ENCODE peak calls at places on chromosomes 13 and 19, in ten cellular contexts. D is cardiac septum; O is stimulated activated CD8-positive, alpha-beta memory T cell treated with anti-CD3 and anti-CD28 coated beads, Interleukin-15, amount 100 ng/mL, for 1 hour; Y is uterus; K is neural crest cell; I is foreskin fibroblast; W is LoVo; U is activated T-cell treated with anti-CD3 and anti-CD28 coated beads for 1 hour; E is NCI-H748 treated with DMSO at 0.1 percent for 48 hours; Q is astrocyte of the hippocampus. C is an unnamed sample.

GRCh38 chr19:28509079-28509895 is 703.7 kb downstream of the UQCRFS1 start:
- DNase-seq in D (no peak), O (no peak), Y (no peak), K (no peak), I (no peak), W (no peak), U (no peak), E (no peak), Q (no peak), C (no peak)

GRCh38 chr13:68692049-68692448 is 1415.6 kb upstream of the ATXN8OS start:
- DNase-seq in D (no peak), O (no peak), Y (no peak), K (no peak), I (no peak), W (no peak), U (no peak), E (no peak), Q (no peak), C (no peak)

GRCh38 chr13:19782049-19782726 is 557 bp downstream of the PSPC1 start:
- DNase-seq in D (peak; percentile 78), O (no peak), Y (peak; percentile 41), K (peak; percentile 29), I (peak; percentile 34), W (peak; percentile 11), U (peak; percentile 33), E (peak; percentile 74), Q (peak; percentile 76), C (peak; percentile 61)

GRCh38 chr13:35720690-35721554 is 244.4 kb upstream of the MAB21L1 start:
- DNase-seq in D (no peak), O (no peak), Y (peak; percentile 64), K (peak; percentile 76), I (no peak), W (peak; percentile 28), U (peak; percentile 12), E (peak; percentile 44), Q (peak; percentile 72), C (peak; percentile 86)

GRCh38 chr19:6564393-6564792 is 26.6 kb downstream of the CD70 start:
- DNase-seq in D (no peak), O (no peak), Y (no peak), K (no peak), I (no peak), W (no peak), U (no peak), E (no peak), Q (peak; percentile 29), C (no peak)

GRCh38 chr13:112839347-112840105 is 129.5 kb upstream of the MCF2L start:
- DNase-seq in D (peak; percentile 24), O (no peak), Y (no peak), K (no peak), I (peak; percentile 44), W (no peak), U (no peak), E (no peak), Q (peak; percentile 30), C (no peak)

GRCh38 chr19:44925114-44925891 is 10.9 kb downstream of the APOC1 start:
- DNase-seq in D (no peak), O (no peak), Y (peak; percentile 49), K (no peak), I (peak; percentile 82), W (no peak), U (no peak), E (no peak), Q (peak; percentile 19), C (no peak)

GRCh38 chr13:77176350-77176749 is 149.4 kb upstream of the FBXL3 start:
- DNase-seq in D (no peak), O (no peak), Y (no peak), K (no peak), I (peak; percentile 8), W (no peak), U (no peak), E (no peak), Q (peak; percentile 54), C (no peak)

GRCh38 chr19:12773571-12773970 is 1.8 kb downstream of the HOOK2 start:
- DNase-seq in D (no peak), O (no peak), Y (no peak), K (no peak), I (no peak), W (no peak), U (no peak), E (no peak), Q (peak; percentile 47), C (no peak)

GRCh38 chr13:29935309-29935981 is 85.0 kb upstream of the UBL3 start:
- DNase-seq in D (no peak), O (peak; percentile 37), Y (no peak), K (no peak), I (no peak), W (no peak), U (peak; percentile 56), E (peak; percentile 23), Q (no peak), C (no peak)

GRCh38 chr13:113646921-113647340 is 11.1 kb downstream of the ATP4B start:
- DNase-seq in D (peak; percentile 46), O (no peak), Y (peak; percentile 9), K (no peak), I (no peak), W (no peak), U (no peak), E (no peak), Q (no peak), C (no peak)

GRCh38 chr13:72696590-72696989 is 30.8 kb downstream of the MZT1 start:
- DNase-seq in D (no peak), O (no peak), Y (no peak), K (no peak), I (no peak), W (no peak), U (no peak), E (peak; percentile 8), Q (peak; percentile 34), C (no peak)

GRCh38 chr13:24119593-24120508 is 40.7 kb upstream of the SPATA13 start:
- DNase-seq in D (no peak), O (no peak), Y (no peak), K (no peak), I (no peak), W (no peak), U (no peak), E (no peak), Q (peak; percentile 59), C (no peak)

GRCh38 chr19:32543107-32543900 is 37.7 kb upstream of the PDCD5 start:
- DNase-seq in D (no peak), O (no peak), Y (no peak), K (no peak), I (peak; percentile 23), W (peak; percentile 4), U (no peak), E (no peak), Q (peak; percentile 71), C (no peak)

GRCh38 chr19:632228-633067 is 889 bp downstream of the POLRMT start:
- DNase-seq in D (no peak), O (no peak), Y (no peak), K (peak; percentile 52), I (peak; percentile 36), W (peak; percentile 54), U (no peak), E (no peak), Q (peak; percentile 71), C (peak; percentile 79)

GRCh38 chr13:30832377-30832776 is 73.7 kb upstream of the MEDAG start:
- DNase-seq in D (no peak), O (no peak), Y (no peak), K (no peak), I (no peak), W (no peak), U (no peak), E (no peak), Q (no peak), C (no peak)

GRCh38 chr13:99805361-99805760 is 166.2 kb downstream of the ZIC5 start:
- DNase-seq in D (no peak), O (no peak), Y (no peak), K (no peak), I (no peak), W (no peak), U (no peak), E (no peak), Q (no peak), C (peak; percentile 68)

GRCh38 chr13:91618315-91618714 is 219.9 kb downstream of the GPC5 start:
- DNase-seq in D (no peak), O (no peak), Y (no peak), K (no peak), I (no peak), W (no peak), U (no peak), E (no peak), Q (no peak), C (no peak)

GRCh38 chr13:90680826-90681225 is 666.7 kb upstream of the MIR17HG start:
- DNase-seq in D (no peak), O (no peak), Y (no peak), K (no peak), I (no peak), W (no peak), U (no peak), E (no peak), Q (peak; percentile 66), C (no peak)

GRCh38 chr19:45881082-45881908 is 4.6 kb downstream of the IRF2BP1 start:
- DNase-seq in D (no peak), O (no peak), Y (no peak), K (no peak), I (no peak), W (no peak), U (no peak), E (no peak), Q (no peak), C (no peak)

GRCh38 chr19:42857544-42857867 is 22.0 kb downstream of the PSG1 start:
- DNase-seq in D (no peak), O (no peak), Y (no peak), K (no peak), I (no peak), W (no peak), U (no peak), E (no peak), Q (no peak), C (no peak)

GRCh38 chr19:47151627-47152026 is 21.0 kb downstream of the SAE1 start:
- DNase-seq in D (no peak), O (no peak), Y (no peak), K (no peak), I (no peak), W (no peak), U (no peak), E (no peak), Q (no peak), C (no peak)

GRCh38 chr13:28320884-28321574 is 173.9 kb downstream of the FLT1 start:
- DNase-seq in D (no peak), O (no peak), Y (no peak), K (no peak), I (no peak), W (no peak), U (no peak), E (peak; percentile 97), Q (no peak), C (no peak)

GRCh38 chr13:80339841-80340642 is 884 bp downstream of the SPRY2 start:
- DNase-seq in D (peak; percentile 86), O (no peak), Y (peak; percentile 43), K (peak; percentile 32), I (no peak), W (peak; percentile 23), U (no peak), E (peak; percentile 52), Q (peak; percentile 73), C (peak; percentile 68)

GRCh38 chr19:2552859-2553258 is 76.9 kb downstream of the GADD45B start:
- DNase-seq in D (no peak), O (peak; percentile 13), Y (no peak), K (no peak), I (no peak), W (peak; percentile 45), U (peak; percentile 21), E (no peak), Q (no peak), C (no peak)

GRCh38 chr19:49772850-49773432 is 6.1 kb downstream of the AP2A1 start:
- DNase-seq in D (no peak), O (no peak), Y (no peak), K (no peak), I (no peak), W (no peak), U (no peak), E (no peak), Q (no peak), C (no peak)

GRCh38 chr19:1064661-1065605 is 2.0 kb upstream of the ARHGAP45 start:
- DNase-seq in D (peak; percentile 88), O (no peak), Y (peak; percentile 51), K (peak; percentile 72), I (peak; percentile 71), W (peak; percentile 65), U (peak; percentile 60), E (no peak), Q (peak; percentile 86), C (peak; percentile 85)

GRCh38 chr19:4851551-4852290 is 15.7 kb downstream of the PLIN3 start:
- DNase-seq in D (peak; percentile 80), O (peak; percentile 57), Y (peak; percentile 75), K (peak; percentile 89), I (no peak), W (peak; percentile 37), U (peak; percentile 78), E (peak; percentile 6), Q (peak; percentile 81), C (peak; percentile 84)

C was measured in ecto neural progenitor cell.